ENCODE peak calls at places on chromosomes 13 and 19, in four cellular contexts. C is cardiac fibroblast, T is AG09319, H is neural progenitor cell. Q is an unnamed sample.

GRCh38 chr13:89214115-89214514 is 1542.9 kb downstream of the SLITRK5 start:
- DNase-seq in C (no peak), T (no peak), H (no peak), Q (no peak)

GRCh38 chr19:33186835-33187540 is 7.1 kb upstream of the LRP3 start:
- DNase-seq in C (no peak), T (no peak), H (no peak), Q (no peak)

GRCh38 chr19:11169896-11170678 is 14.5 kb upstream of the SPC24 start:
- DNase-seq in C (peak; percentile 78), T (no peak), H (no peak), Q (no peak)

GRCh38 chr19:29366757-29367156 is 153.8 kb upstream of the UQCRFS1 start:
- DNase-seq in C (no peak), T (no peak), H (no peak), Q (no peak)

GRCh38 chr19:51800849-51801244 is 5.9 kb downstream of the FPR3 start:
- DNase-seq in C (peak; percentile 72), T (no peak), H (no peak), Q (no peak)

GRCh38 chr13:113087923-113088690 is 17.5 kb upstream of the F7 start:
- DNase-seq in C (no peak), T (no peak), H (no peak), Q (no peak)

GRCh38 chr13:103130681-103131210 is 64.5 kb upstream of the SLC10A2 start:
- DNase-seq in C (no peak), T (no peak), H (no peak), Q (no peak)

GRCh38 chr13:31121327-31122140 is 40.2 kb downstream of the HSPH1 start:
- DNase-seq in C (peak; percentile 69), T (no peak), H (no peak), Q (no peak)

GRCh38 chr13:101515504-101515903 is 63.0 kb downstream of the ITGBL1 start:
- DNase-seq in C (no peak), T (no peak), H (no peak), Q (no peak)

GRCh38 chr19:43132696-43133095 is 50.2 kb upstream of the PSG2 start:
- DNase-seq in C (no peak), T (no peak), H (no peak), Q (no peak)

GRCh38 chr13:89783221-89783755 is 1564.2 kb upstream of the MIR17HG start:
- DNase-seq in C (no peak), T (no peak), H (no peak), Q (no peak)

GRCh38 chr13:97749174-97749573 is 204.3 kb upstream of the IPO5 start:
- DNase-seq in C (no peak), T (no peak), H (no peak), Q (no peak)
- TF ChIP-seq CTCF in C (peak; percentile 29), T (no peak), H (no peak), Q (peak; percentile 33)

GRCh38 chr13:51797664-51798488 is 6.1 kb downstream of the DHRS12 start:
- DNase-seq in C (peak; percentile 71), T (no peak), H (peak; percentile 64), Q (peak; percentile 40)
- TF ChIP-seq CTCF in C (peak; percentile 30), T (peak; percentile 30), H (peak; percentile 56), Q (peak; percentile 67)

DNA sequence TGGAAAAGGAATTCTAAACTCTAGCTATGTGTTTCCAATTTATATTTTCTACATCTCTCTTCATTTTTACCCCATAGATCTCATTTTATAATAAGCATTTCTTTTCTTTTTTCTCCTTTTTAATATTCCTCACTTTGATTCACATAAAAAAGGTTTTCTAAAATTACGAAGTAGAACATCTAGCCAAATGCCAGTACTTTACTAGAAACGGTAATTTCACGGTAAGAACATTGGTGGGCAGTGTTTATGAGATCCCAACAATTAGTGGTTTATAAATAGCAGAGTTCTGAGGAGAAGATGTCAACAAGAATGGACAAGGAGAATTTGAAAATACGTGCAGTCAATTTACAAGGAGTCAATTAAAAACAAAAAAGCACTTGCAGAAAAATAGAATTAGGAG is 94.8 kb downstream of the PCDH9 start:
- DNase-seq in C (no peak), T (no peak), H (no peak), Q (no peak)
- TF ChIP-seq CTCF in C (no peak), T (no peak), H (no peak), Q (no peak)

DNA sequence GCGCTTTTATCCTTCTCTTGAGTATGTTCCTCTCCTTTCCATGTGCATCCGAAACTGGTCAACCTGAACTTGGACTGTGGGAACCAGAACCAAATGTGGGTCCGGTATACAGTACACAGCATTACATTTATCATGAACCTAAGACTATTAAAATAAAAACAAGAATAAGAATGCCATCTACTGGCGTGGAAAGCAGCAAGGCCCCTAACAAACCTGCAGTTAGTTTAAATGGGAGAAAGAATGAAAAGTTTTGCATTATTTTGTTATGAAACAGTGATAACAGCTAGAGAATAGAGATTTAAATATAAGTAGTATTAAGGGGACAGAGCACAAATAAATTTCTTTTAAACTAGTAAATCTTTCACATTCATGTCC is 159.5 kb downstream of the RBM26 start:
- DNase-seq in C (peak; percentile 1), T (no peak), H (no peak), Q (no peak)
- TF ChIP-seq CTCF in C (no peak), T (no peak), H (no peak), Q (no peak)